ENCODE peak calls at places on chromosome 18, in eight cellular contexts. V is heart left ventricle, J is IMR-90, O is tibial nerve, Y is thyroid gland, T is stomach, P is A549, X is adrenal gland. K is an unnamed sample.

GRCh38 chr18:9475643-9476580 is 599 bp downstream of the RALBP1 start:
- DNase-seq in V (no peak), J (peak; percentile 39), O (peak; percentile 17), Y (no peak), T (no peak), P (peak; percentile 6), X (peak; percentile 9), K (no peak)

GRCh38 chr18:54202851-54203250 is 21.6 kb downstream of the MBD2 start:
- DNase-seq in V (no peak), J (no peak), O (no peak), Y (no peak), T (no peak), P (no peak), X (no peak), K (no peak)

GRCh38 chr18:39773656-39774055 is 2181.4 kb upstream of the PIK3C3 start:
- DNase-seq in V (no peak), J (peak; percentile 6), O (no peak), Y (no peak), T (no peak), P (no peak), X (no peak), K (no peak)

GRCh38 chr18:36942264-36942663 is 113.3 kb downstream of the KIAA1328 start:
- DNase-seq in V (no peak), J (peak; percentile 53), O (no peak), Y (no peak), T (no peak), P (peak; percentile 2), X (no peak), K (no peak)

GRCh38 chr18:50902797-50903196 is 23.9 kb downstream of the ME2 start:
- DNase-seq in V (no peak), J (no peak), O (no peak), Y (no peak), T (no peak), P (no peak), X (no peak), K (no peak)

GRCh38 chr18:76687271-76688006 is 134.9 kb upstream of the ZNF236 start:
- DNase-seq in V (no peak), J (peak; percentile 15), O (no peak), Y (no peak), T (no peak), P (no peak), X (peak; percentile 27), K (no peak)

GRCh38 chr18:78955066-78955465 is 24.6 kb upstream of the SALL3 start:
- DNase-seq in V (no peak), J (no peak), O (no peak), Y (no peak), T (no peak), P (no peak), X (no peak), K (no peak)

GRCh38 chr18:44568986-44569385 is 111.7 kb upstream of the SETBP1 start:
- DNase-seq in V (no peak), J (no peak), O (no peak), Y (no peak), T (no peak), P (no peak), X (no peak), K (no peak)

GRCh38 chr18:55300469-55301195 is 287.4 kb downstream of the TCF4 start:
- DNase-seq in V (no peak), J (peak; percentile 37), O (no peak), Y (no peak), T (no peak), P (no peak), X (no peak), K (no peak)

GRCh38 chr18:38695559-38696270 is 1130.1 kb upstream of the CELF4 start:
- DNase-seq in V (no peak), J (no peak), O (no peak), Y (no peak), T (no peak), P (no peak), X (no peak), K (no peak)

GRCh38 chr18:73150199-73150598 is 282.4 kb upstream of the NETO1 start:
- DNase-seq in V (no peak), J (no peak), O (no peak), Y (no peak), T (no peak), P (no peak), X (no peak), K (no peak)

GRCh38 chr18:43620936-43621335 is 343.6 kb upstream of the SYT4 start:
- DNase-seq in V (no peak), J (peak; percentile 5), O (no peak), Y (no peak), T (no peak), P (peak; percentile 8), X (no peak), K (no peak)

GRCh38 chr18:6370886-6371635 is 43.6 kb downstream of the L3MBTL4 start:
- DNase-seq in V (no peak), J (no peak), O (no peak), Y (peak; percentile 83), T (peak; percentile 82), P (no peak), X (no peak), K (peak; percentile 40)

GRCh38 chr18:75244336-75244735 is 33.7 kb downstream of the TSHZ1 start:
- DNase-seq in V (no peak), J (no peak), O (no peak), Y (peak; percentile 35), T (no peak), P (no peak), X (peak; percentile 24), K (no peak)

GRCh38 chr18:50716902-50717301 is 102.9 kb downstream of the MRO start:
- DNase-seq in V (no peak), J (no peak), O (no peak), Y (no peak), T (no peak), P (no peak), X (peak; percentile 71), K (no peak)

GRCh38 chr18:53361044-53361443 is 863.4 kb downstream of the MBD2 start:
- DNase-seq in V (no peak), J (no peak), O (no peak), Y (no peak), T (no peak), P (no peak), X (no peak), K (no peak)

GRCh38 chr18:79906706-79907105 is 44.7 kb downstream of the SLC66A2 start:
- DNase-seq in V (no peak), J (no peak), O (no peak), Y (no peak), T (no peak), P (no peak), X (no peak), K (no peak)

GRCh38 chr18:37251679-37252078 is 313.9 kb downstream of the CELF4 start:
- DNase-seq in V (no peak), J (no peak), O (no peak), Y (no peak), T (peak; percentile 32), P (no peak), X (no peak), K (no peak)

GRCh38 chr18:79855147-79855910 is 57.6 kb downstream of the KCNG2 start:
- DNase-seq in V (no peak), J (no peak), O (no peak), Y (no peak), T (no peak), P (no peak), X (no peak), K (no peak)

DNA sequence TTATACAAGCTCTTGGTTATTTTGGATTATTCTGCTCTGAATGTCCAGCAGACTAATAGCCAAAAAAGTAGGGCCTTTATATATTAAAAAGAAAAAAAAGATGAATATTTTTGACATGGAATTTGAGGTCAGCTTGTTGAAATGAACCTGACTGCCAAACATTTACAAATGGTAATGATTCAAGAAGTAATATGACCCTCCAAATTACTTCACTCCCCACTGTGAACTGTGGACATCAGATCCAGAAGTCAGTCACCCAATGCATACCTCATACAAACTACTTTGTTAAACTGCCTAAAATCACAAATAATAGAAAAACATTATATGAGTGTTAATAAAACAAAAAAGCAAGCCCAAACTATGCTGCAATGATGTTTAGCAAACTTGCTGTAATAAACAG is 10.0 kb downstream of the EPG5 start:
- DNase-seq in V (no peak), J (peak; percentile 82), O (no peak), Y (no peak), T (no peak), P (no peak), X (no peak), K (no peak)
- H3K4me1 ChIP-seq in V (peaks cover 1% of the 10 kb centered on the region), J (peaks cover 47% of the 10 kb centered on the region), O (peaks cover 19% of the 10 kb centered on the region), Y (peaks cover 13% of the 10 kb centered on the region), T (no peaks in the 10 kb centered on the region), P (peaks cover 5% of the 10 kb centered on the region), X (peaks cover 7% of the 10 kb centered on the region), K (peaks cover 5% of the 10 kb centered on the region)

GRCh38 chr18:23021625-23022024 is 88.5 kb downstream of the RBBP8 start:
- DNase-seq in V (no peak), J (no peak), O (no peak), Y (no peak), T (no peak), P (no peak), X (no peak), K (no peak)
- H3K4me3 ChIP-seq in V (no peak overlapping the region), J (no peak overlapping the region), O (no peak overlapping the region), Y (no peak overlapping the region), T (no peak overlapping the region), P (no peak overlapping the region), X (no peak overlapping the region), K (no peak overlapping the region)

GRCh38 chr18:59145055-59145454 is 5.4 kb downstream of the SEC11C start:
- DNase-seq in V (no peak), J (no peak), O (no peak), Y (no peak), T (peak; percentile 46), P (no peak), X (no peak), K (no peak)

GRCh38 chr18:59149416-59149815 is 9.7 kb downstream of the SEC11C start:
- DNase-seq in V (no peak), J (no peak), O (no peak), Y (no peak), T (no peak), P (no peak), X (no peak), K (no peak)

GRCh38 chr18:59150236-59150635 is 10.6 kb downstream of the SEC11C start:
- DNase-seq in V (no peak), J (no peak), O (no peak), Y (no peak), T (no peak), P (no peak), X (no peak), K (no peak)

GRCh38 chr18:59148192-59148591 is 8.5 kb downstream of the SEC11C start:
- DNase-seq in V (no peak), J (no peak), O (no peak), Y (no peak), T (peak; percentile 30), P (no peak), X (no peak), K (no peak)

DNA sequence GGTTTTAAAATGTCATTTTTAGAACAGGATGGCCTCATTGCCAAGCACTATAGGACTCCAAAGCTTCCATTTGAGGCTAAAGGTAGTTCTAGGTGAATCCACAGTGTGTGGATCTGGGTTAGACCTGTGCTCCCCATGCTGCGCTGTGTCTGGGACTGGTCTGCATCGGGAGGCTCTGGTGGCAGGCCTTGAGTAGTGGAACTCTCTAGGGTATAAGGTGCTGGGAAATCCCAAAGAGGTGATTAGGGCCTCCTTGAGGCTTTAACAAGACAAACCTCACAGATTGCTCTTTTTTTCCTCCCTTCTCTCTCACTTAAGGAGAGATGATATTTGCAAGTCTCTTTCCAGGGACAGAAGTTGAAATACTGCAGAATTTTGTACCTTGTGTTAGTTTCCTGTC is 9.3 kb downstream of the SEC11C start:
- DNase-seq in V (no peak), J (no peak), O (no peak), Y (no peak), T (no peak), P (no peak), X (no peak), K (no peak)
- TF ChIP-seq POLR2A in V (no peak), J (no peak), O (no peak), Y (no peak), T (no peak), P (no peak), X (no peak), K (no peak)

GRCh38 chr18:48740846-48741485 is 202.1 kb downstream of the CTIF start:
- DNase-seq in V (peak; percentile 41), J (no peak), O (no peak), Y (peak; percentile 61), T (no peak), P (no peak), X (no peak), K (no peak)
- H3K4me1 ChIP-seq in V (peaks cover 48% of the 10 kb centered on the region), J (peaks cover 24% of the 10 kb centered on the region), O (peaks cover 77% of the 10 kb centered on the region), Y (peaks cover 34% of the 10 kb centered on the region), T (peaks cover 7% of the 10 kb centered on the region), P (no peaks in the 10 kb centered on the region), X (peaks cover 16% of the 10 kb centered on the region), K (peaks cover 19% of the 10 kb centered on the region)

K was measured in ovary.